ENCODE peak calls at places on chromosomes 11 and 22, in four cellular contexts. One of them, this sample, is unnamed. For H4K20me1 and H3K36me3, the result is how much of the 10 kb centered on the place peaks cover.

GRCh38 chr11:121426476-121427454 is 25.3 kb upstream of the SORL1 start:
- DNase-seq in hepatocyte: peak
- DNase-seq in IMR-90: no peak
- DNase-seq in GM23248: peak
- DNase-seq in this sample: no peak

GRCh38 chr11:130612291-130612802 is 163.9 kb downstream of the ADAMTS15 start:
- DNase-seq in hepatocyte: no peak
- DNase-seq in IMR-90: peak
- DNase-seq in GM23248: peak
- DNase-seq in this sample: peak

GRCh38 chr11:100930185-100930778 is 199.3 kb downstream of the PGR start:
- DNase-seq in GM23248: peak
- DNase-seq in hepatocyte: peak
- DNase-seq in IMR-90: peak
- DNase-seq in this sample: peak

GRCh38 chr11:27718346-27718852 is 18.1 kb upstream of the BDNF start:
- DNase-seq in hepatocyte: peak
- DNase-seq in IMR-90: peak
- DNase-seq in GM23248: peak
- DNase-seq in this sample: peak

GRCh38 chr22:38317237-38317994 is at the start of gene CSNK1E:
- DNase-seq in hepatocyte: peak
- DNase-seq in GM23248: peak
- DNase-seq in IMR-90: peak
- DNase-seq in this sample: peak

GRCh38 chr11:113476553-113476952 is 1.4 kb upstream of the DRD2 start:
- DNase-seq in IMR-90: no peak
- DNase-seq in GM23248: no peak
- DNase-seq in hepatocyte: no peak
- DNase-seq in this sample: no peak

GRCh38 chr11:2826679-2827056 is 58.9 kb downstream of the CDKN1C start:
- DNase-seq in GM23248: peak
- DNase-seq in hepatocyte: no peak
- DNase-seq in IMR-90: no peak
- DNase-seq in this sample: no peak

GRCh38 chr22:25702046-25702445 is 39.9 kb upstream of the MYO18B start:
- DNase-seq in IMR-90: peak
- DNase-seq in GM23248: peak
- DNase-seq in hepatocyte: no peak
- DNase-seq in this sample: peak

GRCh38 chr11:69157822-69158231 is 2.1 kb downstream of the SMIM38 start:
- DNase-seq in GM23248: no peak
- DNase-seq in hepatocyte: no peak
- DNase-seq in IMR-90: no peak
- DNase-seq in this sample: no peak

GRCh38 chr22:19430890-19431541 is 517 bp downstream of the HIRA start:
- DNase-seq in IMR-90: peak
- DNase-seq in GM23248: peak
- DNase-seq in hepatocyte: peak
- DNase-seq in this sample: peak

GRCh38 chr11:129643031-129643721 is 172.5 kb upstream of the TMEM45B start:
- DNase-seq in GM23248: peak
- DNase-seq in IMR-90: peak
- DNase-seq in hepatocyte: no peak
- DNase-seq in this sample: peak

GRCh38 chr11:58675344-58676155 is 53.1 kb downstream of the CNTF start:
- DNase-seq in hepatocyte: peak
- DNase-seq in IMR-90: peak
- DNase-seq in GM23248: peak
- DNase-seq in this sample: peak

GRCh38 chr11:17351510-17352176 is at the start of gene NCR3LG1:
- DNase-seq in IMR-90: peak
- DNase-seq in GM23248: peak
- DNase-seq in hepatocyte: peak
- DNase-seq in this sample: peak

GRCh38 chr11:112697371-112697770 is 263.8 kb upstream of the NCAM1 start:
- DNase-seq in IMR-90: no peak
- DNase-seq in GM23248: no peak
- DNase-seq in hepatocyte: no peak
- DNase-seq in this sample: no peak

GRCh38 chr11:76793391-76793811 is 10.2 kb downstream of the TSKU start:
- DNase-seq in hepatocyte: peak
- DNase-seq in GM23248: no peak
- DNase-seq in IMR-90: no peak
- DNase-seq in this sample: no peak

GRCh38 chr11:34208266-34209135 is 103.1 kb downstream of the NAT10 start:
- DNase-seq in IMR-90: peak
- DNase-seq in hepatocyte: peak
- DNase-seq in GM23248: peak
- DNase-seq in this sample: peak

GRCh38 chr22:28497188-28497587 is 182.5 kb downstream of the TTC28 start:
- DNase-seq in GM23248: peak
- DNase-seq in hepatocyte: no peak
- DNase-seq in IMR-90: peak
- DNase-seq in this sample: no peak

GRCh38 chr11:29435421-29435820 is 581.4 kb downstream of the KCNA4 start:
- DNase-seq in hepatocyte: no peak
- DNase-seq in IMR-90: peak
- DNase-seq in GM23248: peak
- DNase-seq in this sample: no peak

GRCh38 chr22:50009251-50009650 is 3.3 kb downstream of the IL17REL start:
- DNase-seq in IMR-90: no peak
- DNase-seq in GM23248: no peak
- DNase-seq in hepatocyte: peak
- DNase-seq in this sample: no peak

GRCh38 chr11:128530119-128531091 is 57.0 kb downstream of the ETS1 start:
- DNase-seq in GM23248: peak
- DNase-seq in IMR-90: peak
- DNase-seq in hepatocyte: no peak
- DNase-seq in this sample: peak

GRCh38 chr11:36455658-36456111 is 54.4 kb downstream of the TRAF6 start:
- DNase-seq in hepatocyte: peak
- DNase-seq in IMR-90: peak
- DNase-seq in GM23248: peak
- DNase-seq in this sample: peak

GRCh38 chr11:13963949-13964770 is 1.6 kb downstream of the SPON1 start:
- DNase-seq in IMR-90: no peak
- DNase-seq in GM23248: peak
- DNase-seq in hepatocyte: peak
- DNase-seq in this sample: no peak

GRCh38 chr22:45166935-45167334 is 3.2 kb downstream of the NUP50 start:
- DNase-seq in GM23248: no peak
- DNase-seq in IMR-90: no peak
- DNase-seq in hepatocyte: no peak
- DNase-seq in this sample: no peak

GRCh38 chr11:75627879-75628668 is 40.8 kb downstream of the MAP6 start:
- DNase-seq in hepatocyte: peak
- DNase-seq in IMR-90: peak
- DNase-seq in GM23248: peak
- DNase-seq in this sample: no peak

GRCh38 chr11:11982975-11983374 is 25.5 kb downstream of the DKK3 start:
- DNase-seq in IMR-90: peak
- DNase-seq in hepatocyte: no peak
- DNase-seq in GM23248: peak
- DNase-seq in this sample: no peak

GRCh38 chr11:47552086-47552580 is 799 bp downstream of the CELF1 start:
- DNase-seq in hepatocyte: peak
- DNase-seq in GM23248: peak
- DNase-seq in IMR-90: peak
- DNase-seq in this sample: peak

GRCh38 chr11:110472858-110473257 is 43.1 kb downstream of the FDX1 start:
- DNase-seq in GM23248: peak
- DNase-seq in hepatocyte: no peak
- DNase-seq in IMR-90: peak
- DNase-seq in this sample: peak

GRCh38 chr11:110878513-110878912 is 166.3 kb upstream of the ARHGAP20 start:
- DNase-seq in IMR-90: peak
- DNase-seq in hepatocyte: no peak
- DNase-seq in GM23248: peak
- DNase-seq in this sample: no peak

GRCh38 chr11:67300756-67301312 is 2.5 kb upstream of the SSH3 start:
- DNase-seq in GM23248: no peak
- DNase-seq in IMR-90: no peak
- DNase-seq in hepatocyte: no peak
- DNase-seq in this sample: no peak

GRCh38 chr11:120546312-120547205 is 35.0 kb downstream of the GRIK4 start:
- DNase-seq in IMR-90: peak
- DNase-seq in hepatocyte: peak
- DNase-seq in GM23248: peak
- DNase-seq in this sample: peak

GRCh38 chr22:39462443-39463147 is 5.8 kb downstream of the MGAT3 start:
- DNase-seq in GM23248: no peak
- DNase-seq in hepatocyte: peak
- DNase-seq in IMR-90: no peak
- DNase-seq in this sample: no peak

GRCh38 chr11:95322546-95322945 is 91.5 kb upstream of the SESN3 start:
- DNase-seq in hepatocyte: no peak
- DNase-seq in GM23248: peak
- DNase-seq in IMR-90: peak
- DNase-seq in this sample: peak

GRCh38 chr22:48045369-48045768 is 1282.9 kb downstream of the TBC1D22A start:
- DNase-seq in GM23248: no peak
- DNase-seq in IMR-90: no peak
- DNase-seq in hepatocyte: no peak
- DNase-seq in this sample: no peak

GRCh38 chr11:133163463-133164419 is 368.6 kb downstream of the OPCML start:
- DNase-seq in IMR-90: peak
- DNase-seq in hepatocyte: peak
- DNase-seq in GM23248: peak
- DNase-seq in this sample: peak

GRCh38 chr11:133160754-133161153 is 371.5 kb downstream of the OPCML start:
- DNase-seq in IMR-90: no peak
- DNase-seq in GM23248: no peak
- DNase-seq in hepatocyte: no peak
- DNase-seq in this sample: no peak

GRCh38 chr11:133162228-133162627 is 370.1 kb downstream of the OPCML start:
- DNase-seq in GM23248: no peak
- DNase-seq in IMR-90: no peak
- DNase-seq in hepatocyte: peak
- DNase-seq in this sample: no peak

GRCh38 chr11:133168016-133168415 is 364.3 kb downstream of the OPCML start:
- DNase-seq in GM23248: no peak
- DNase-seq in hepatocyte: no peak
- DNase-seq in IMR-90: no peak
- DNase-seq in this sample: no peak

DNA sequence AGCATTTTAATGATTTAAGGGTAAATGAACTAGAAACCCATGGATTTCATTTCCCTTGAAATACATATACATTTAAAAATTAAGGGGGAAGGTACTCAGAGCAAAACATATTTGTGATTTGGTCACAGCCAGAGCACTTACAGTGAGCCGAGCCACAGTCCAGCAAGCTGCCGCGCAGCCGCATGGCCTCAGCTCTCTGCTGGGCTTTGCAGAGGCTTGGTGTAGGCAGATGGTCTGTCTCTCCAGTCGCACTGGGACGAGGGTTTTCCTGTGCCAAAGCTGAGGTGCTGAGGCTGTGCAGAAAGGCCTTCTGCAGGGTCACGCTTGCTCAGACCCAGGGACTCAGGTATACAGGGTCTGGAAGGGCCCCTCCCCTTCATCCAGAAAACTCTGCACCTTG is 367.3 kb downstream of the OPCML start:
- DNase-seq in GM23248: no peak
- DNase-seq in hepatocyte: no peak
- DNase-seq in IMR-90: no peak
- DNase-seq in this sample: no peak
- H4K20me1 ChIP-seq in GM23248: under half
- H4K20me1 ChIP-seq in hepatocyte: under half
- H4K20me1 ChIP-seq in IMR-90: under half
- H4K20me1 ChIP-seq in this sample: under half

GRCh38 chr11:134243913-134244312 is 9.2 kb downstream of the THYN1 start:
- DNase-seq in IMR-90: no peak
- DNase-seq in hepatocyte: no peak
- DNase-seq in GM23248: no peak
- DNase-seq in this sample: no peak

GRCh38 chr11:134242376-134242775 is 10.8 kb downstream of the THYN1 start:
- DNase-seq in hepatocyte: no peak
- DNase-seq in IMR-90: no peak
- DNase-seq in GM23248: no peak
- DNase-seq in this sample: no peak

GRCh38 chr11:134237557-134237922 is 13.1 kb downstream of the VPS26B start:
- DNase-seq in GM23248: no peak
- DNase-seq in IMR-90: no peak
- DNase-seq in hepatocyte: no peak
- DNase-seq in this sample: no peak

GRCh38 chr11:134238956-134239355 is 14.2 kb downstream of the THYN1 start:
- DNase-seq in GM23248: no peak
- DNase-seq in hepatocyte: no peak
- DNase-seq in IMR-90: no peak
- DNase-seq in this sample: no peak

GRCh38 chr11:134240592-134240991 is 12.6 kb downstream of the THYN1 start:
- DNase-seq in IMR-90: no peak
- DNase-seq in GM23248: no peak
- DNase-seq in hepatocyte: no peak
- DNase-seq in this sample: no peak
- H3K36me3 ChIP-seq in IMR-90: under half
- H3K36me3 ChIP-seq in GM23248: under half
- H3K36me3 ChIP-seq in hepatocyte: under half
- H3K36me3 ChIP-seq in this sample: under half

GRCh38 chr11:65965986-65966762 is 4.6 kb downstream of the SART1 start:
- DNase-seq in IMR-90: no peak
- DNase-seq in GM23248: no peak
- DNase-seq in hepatocyte: no peak
- DNase-seq in this sample: no peak
- H4K20me1 ChIP-seq in IMR-90: under half
- H4K20me1 ChIP-seq in GM23248: under half
- H4K20me1 ChIP-seq in hepatocyte: under half
- H4K20me1 ChIP-seq in this sample: under half

GRCh38 chr22:30582051-30582450 is 7.6 kb upstream of the GAL3ST1 start:
- DNase-seq in GM23248: no peak
- DNase-seq in hepatocyte: no peak
- DNase-seq in IMR-90: no peak
- DNase-seq in this sample: no peak

GRCh38 chr22:30575011-30575671 is 676 bp upstream of the GAL3ST1 start:
- DNase-seq in IMR-90: peak
- DNase-seq in hepatocyte: peak
- DNase-seq in GM23248: peak
- DNase-seq in this sample: no peak

GRCh38 chr22:30580896-30581295 is 6.4 kb upstream of the GAL3ST1 start:
- DNase-seq in hepatocyte: no peak
- DNase-seq in IMR-90: no peak
- DNase-seq in GM23248: no peak
- DNase-seq in this sample: no peak

GRCh38 chr22:30575859-30576258 is 1.4 kb upstream of the GAL3ST1 start:
- DNase-seq in hepatocyte: no peak
- DNase-seq in GM23248: no peak
- DNase-seq in IMR-90: no peak
- DNase-seq in this sample: no peak

DNA sequence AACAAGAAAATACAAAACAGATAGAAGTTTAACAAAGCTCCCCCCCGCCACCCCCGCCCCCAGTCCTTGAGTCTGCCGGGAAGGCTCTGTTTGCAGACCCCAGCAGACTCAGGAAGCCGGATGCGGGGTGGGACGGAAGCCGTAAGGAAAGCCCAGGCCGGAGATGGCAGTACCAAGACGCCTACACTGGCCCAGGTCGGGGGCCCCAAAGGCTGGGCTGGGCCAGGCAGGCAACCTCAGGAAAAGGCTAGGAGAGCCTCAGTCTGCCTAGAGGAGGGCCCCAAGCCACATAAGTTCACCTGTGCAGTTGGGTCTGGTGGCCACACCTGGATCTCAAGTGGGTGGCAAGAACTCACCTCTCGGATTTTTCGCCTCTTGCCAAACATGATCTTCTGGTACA is 4.0 kb upstream of the GAL3ST1 start:
- DNase-seq in hepatocyte: no peak
- DNase-seq in IMR-90: no peak
- DNase-seq in GM23248: no peak
- DNase-seq in this sample: no peak
- H3K36me3 ChIP-seq in hepatocyte: under half
- H3K36me3 ChIP-seq in IMR-90: half or more
- H3K36me3 ChIP-seq in GM23248: under half
- H3K36me3 ChIP-seq in this sample: under half

This sample was measured in mammary epithelial cell.